ENCODE peak calls at places on chromosomes 2 and 18, in nine cellular contexts. Q is GM10248, L is upper lobe of right lung, F is IMR-90, Z is GM13976, R is cardiac fibroblast, P is NCI-H1694 treated with DMSO at 0.1 percent for 48 hours, E is NCI-H446 treated with DMSO at 0.1 percent for 48 hours, X is LoVo. I is an unnamed sample.

GRCh38 chr18:69455120-69455519 is 54.4 kb downstream of the DOK6 start:
- DNase-seq in L (no peak), E (no peak), R (no peak), Q (no peak), F (no peak), Z (no peak), X (no peak), P (no peak), I (no peak)

GRCh38 chr2:166610180-166610919 is 116.3 kb upstream of the SCN7A start:
- DNase-seq in Q (no peak), Z (no peak), F (no peak), R (no peak), E (no peak), X (no peak), L (peak), P (no peak), I (no peak)

GRCh38 chr2:30235008-30235655 is 3.8 kb downstream of the LBH start:
- DNase-seq in Q (no peak), E (no peak), F (peak), R (peak), Z (no peak), P (no peak), X (no peak), L (no peak), I (no peak)

GRCh38 chr18:49613141-49613641 is 51.3 kb downstream of the LIPG start:
- DNase-seq in F (no peak), P (no peak), Q (no peak), Z (no peak), R (no peak), X (no peak), E (no peak), L (no peak), I (no peak)

GRCh38 chr18:50331691-50332090 is 43.2 kb upstream of the SKA1 start:
- DNase-seq in Q (no peak), P (no peak), X (no peak), F (no peak), Z (no peak), L (no peak), E (no peak), R (no peak), I (no peak)

GRCh38 chr18:39951321-39951720 is 2003.7 kb upstream of the PIK3C3 start:
- DNase-seq in L (no peak), Q (no peak), Z (no peak), X (no peak), E (no peak), R (peak), P (no peak), F (no peak), I (no peak)

GRCh38 chr2:421406-421805 is 133.5 kb upstream of the ALKAL2 start:
- DNase-seq in R (no peak), X (no peak), Q (no peak), E (no peak), Z (no peak), F (no peak), P (no peak), L (no peak), I (no peak)

GRCh38 chr2:96150791-96151594 is 5.8 kb upstream of the DUSP2 start:
- DNase-seq in R (no peak), P (no peak), Z (no peak), X (no peak), F (no peak), Q (no peak), E (no peak), L (no peak), I (no peak)

I was measured in HuH-7.